ENCODE peak calls at places on chromosomes 6 and 20, in six cellular contexts. Z is esophagus squamous epithelium; L is left ventricle myocardium inferior; X is CD8-positive, alpha-beta T cell; U is RWPE2; K is GM23338. A is an unnamed sample.

GRCh38 chr6:126530777-126531176 is 190.9 kb downstream of the CENPW start:
- DNase-seq in U (no peak), K (no peak), X (no peak), Z (no peak), L (no peak), A (no peak)

GRCh38 chr20:5316188-5317158 is at the start of gene PROKR2:
- DNase-seq in Z (no peak), U (peak; percentile 67), L (no peak), X (no peak), K (peak; percentile 86), A (no peak)

GRCh38 chr6:4055420-4056041 is 23.4 kb downstream of the FAM217A start:
- DNase-seq in X (peak; percentile 24), K (no peak), L (no peak), Z (no peak), U (no peak), A (peak; percentile 54)

GRCh38 chr20:38165089-38165965 is at the start of gene TGM2:
- DNase-seq in Z (peak; percentile 14), X (no peak), K (peak; percentile 78), L (peak; percentile 86), U (no peak), A (no peak)

GRCh38 chr6:125206389-125206788 is 52.8 kb downstream of the TPD52L1 start:
- DNase-seq in X (no peak), K (no peak), L (no peak), U (no peak), Z (no peak), A (no peak)

GRCh38 chr20:4009305-4009704 is 6.1 kb downstream of the RNF24 start:
- DNase-seq in U (no peak), X (no peak), Z (no peak), L (no peak), K (no peak), A (no peak)

GRCh38 chr6:42407379-42407778 is 44.3 kb downstream of the TRERF1 start:
- DNase-seq in L (no peak), U (no peak), Z (no peak), K (no peak), X (no peak), A (no peak)

GRCh38 chr6:135170849-135171248 is 10.3 kb upstream of the MYB start:
- DNase-seq in Z (no peak), K (no peak), X (no peak), U (no peak), L (no peak), A (no peak)

GRCh38 chr6:106300944-106301343 is 24.6 kb downstream of the ATG5 start:
- DNase-seq in L (no peak), K (peak; percentile 53), X (no peak), Z (no peak), U (no peak), A (no peak)

GRCh38 chr20:20547876-20548266 is 164.6 kb downstream of the RALGAPA2 start:
- DNase-seq in U (no peak), X (no peak), L (no peak), Z (no peak), K (no peak), A (no peak)

GRCh38 chr6:137426007-137426689 is 68.0 kb downstream of the OLIG3 start:
- DNase-seq in K (no peak), U (no peak), L (no peak), Z (no peak), X (no peak), A (no peak)

GRCh38 chr20:54619181-54619580 is 143.8 kb downstream of the DOK5 start:
- DNase-seq in L (no peak), X (no peak), Z (no peak), U (no peak), K (no peak), A (no peak)

GRCh38 chr6:1739680-1740079 is 130.0 kb downstream of the FOXC1 start:
- DNase-seq in K (no peak), X (no peak), Z (no peak), L (no peak), U (no peak), A (no peak)

GRCh38 chr20:34065260-34065659 is 46.8 kb downstream of the EIF2S2 start:
- DNase-seq in L (no peak), U (no peak), X (no peak), K (no peak), Z (no peak), A (peak; percentile 37)

GRCh38 chr6:157715766-157716171 is 107.3 kb upstream of the SNX9 start:
- DNase-seq in K (no peak), L (peak; percentile 69), U (no peak), Z (no peak), X (no peak), A (no peak)

GRCh38 chr6:11810039-11810541 is 31.5 kb upstream of the ADTRP start:
- DNase-seq in X (no peak), K (no peak), Z (no peak), L (peak; percentile 73), U (peak; percentile 70), A (peak; percentile 65)

GRCh38 chr20:38551056-38551626 is 29.9 kb upstream of the ADIG start:
- DNase-seq in L (no peak), Z (no peak), U (no peak), X (no peak), K (no peak), A (no peak)

GRCh38 chr20:58084966-58085365 is 143.5 kb downstream of the ANKRD60 start:
- DNase-seq in Z (no peak), K (no peak), X (no peak), U (no peak), L (no peak), A (no peak)

GRCh38 chr6:31736026-31736767 is at the start of gene CLIC1:
- DNase-seq in L (peak; percentile 85), U (peak; percentile 90), Z (no peak), K (peak; percentile 90), X (peak; percentile 72), A (no peak)

GRCh38 chr6:28443112-28443773 is at the start of gene ZSCAN23:
- DNase-seq in U (peak; percentile 72), L (peak; percentile 70), Z (peak; percentile 5), K (peak; percentile 96), X (peak; percentile 91), A (peak; percentile 49)

GRCh38 chr6:28449056-28449455 is 5.8 kb upstream of the ZSCAN23 start:
- DNase-seq in U (no peak), K (no peak), X (peak; percentile 47), Z (no peak), L (no peak), A (no peak)

GRCh38 chr6:28446818-28447511 is 3.7 kb upstream of the ZSCAN23 start:
- DNase-seq in K (peak; percentile 68), L (no peak), Z (no peak), X (no peak), U (no peak), A (no peak)
- H3K4me3 ChIP-seq in K (peak overlapping the region; percentile 70), L (peak overlapping the region; percentile 57), Z (no peak overlapping the region), X (peak overlapping the region; percentile 42), U (peak overlapping the region; percentile 31), A (peak overlapping the region; percentile 47)

DNA sequence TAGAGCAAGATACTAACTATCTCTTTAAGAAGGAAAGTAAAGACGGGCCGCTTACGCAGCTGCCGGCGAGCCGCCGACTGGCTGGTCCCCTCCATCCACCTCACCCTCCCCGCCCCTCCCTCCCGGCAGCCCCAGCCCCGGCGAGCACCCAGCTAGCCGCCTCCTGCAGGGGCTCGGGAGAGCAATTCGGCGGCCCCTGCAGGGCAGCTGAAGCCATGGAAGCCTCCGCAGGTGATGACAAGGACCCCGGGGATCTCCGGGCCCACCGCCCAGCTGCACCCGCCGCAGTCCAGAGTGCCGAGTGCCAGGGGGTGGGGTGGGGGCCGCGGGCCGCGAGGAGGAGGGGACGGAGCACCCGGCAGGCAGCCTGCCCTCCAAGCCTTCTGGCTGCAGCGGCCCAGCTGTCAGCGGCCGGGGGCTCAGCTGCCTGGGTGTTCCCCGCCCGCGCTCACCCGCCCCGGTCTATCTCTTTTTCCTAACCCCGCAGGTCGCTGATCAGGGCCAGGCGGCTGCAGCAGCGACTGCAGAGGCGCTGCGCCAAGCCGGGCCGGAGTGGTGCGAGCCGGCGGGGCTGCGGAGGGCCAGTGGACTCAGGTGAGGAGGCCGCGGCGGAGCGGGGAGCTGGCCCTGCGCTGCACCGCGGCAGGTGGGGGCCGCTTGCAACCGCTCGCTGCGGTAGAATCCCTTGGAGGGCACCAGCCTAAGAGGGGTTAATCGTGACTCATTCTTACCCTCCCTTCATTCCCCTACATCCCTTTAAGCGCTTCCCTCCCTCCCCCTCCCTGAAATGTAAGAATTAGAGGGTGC is at the start of gene SNPH:
- DNase-seq in U (no peak), L (peak; percentile 84), X (peak; percentile 79), Z (no peak), K (peak; percentile 85), A (peak; percentile 56)
- TF ChIP-seq CTCF in U (no peak), L (no peak), X (no peak), Z (no peak), K (no peak), A (no peak)

DNA sequence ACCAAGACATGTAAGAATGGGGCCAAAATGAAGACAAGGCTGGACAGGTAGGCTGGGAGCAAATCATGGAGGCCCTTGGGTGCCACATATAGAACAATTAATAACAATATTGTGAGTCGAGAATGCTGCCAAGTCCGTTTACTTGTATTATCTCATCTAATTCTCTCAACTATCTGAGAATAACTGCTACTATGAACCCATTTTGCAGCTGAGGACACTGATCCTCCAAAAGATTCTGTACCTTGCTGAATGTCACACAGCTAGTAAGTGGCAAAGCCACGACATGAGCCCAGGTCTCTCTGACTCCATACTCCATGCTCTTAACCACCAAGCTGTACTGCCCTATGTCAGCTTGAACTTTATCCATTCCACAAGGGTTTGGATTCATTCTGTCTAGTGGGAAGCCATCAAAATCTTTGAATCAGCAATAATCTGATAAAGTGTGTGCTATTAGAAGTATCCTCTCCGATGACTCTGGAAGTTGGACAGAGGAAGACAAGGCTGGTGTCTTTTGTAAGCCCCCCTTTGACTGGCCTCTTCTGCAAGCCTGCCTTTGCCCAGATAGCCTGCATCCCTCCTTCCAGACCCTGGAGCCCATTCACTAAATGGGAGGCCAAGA is 43.5 kb upstream of the PDYN start:
- DNase-seq in U (no peak), X (no peak), L (no peak), K (no peak), Z (no peak), A (no peak)
- H3K27me3 ChIP-seq in U (peaks cover 20% of the 10 kb centered on the region), X (peaks cover 5% of the 10 kb centered on the region), L (peaks cover 75% of the 10 kb centered on the region), K (no peaks in the 10 kb centered on the region), Z (peaks cover 55% of the 10 kb centered on the region), A (peaks cover 2% of the 10 kb centered on the region)

GRCh38 chr20:50548396-50548795 is 38.2 kb downstream of the PTPN1 start:
- DNase-seq in K (no peak), U (no peak), X (no peak), Z (no peak), L (no peak), A (no peak)

GRCh38 chr20:50543326-50543725 is 33.1 kb downstream of the PTPN1 start:
- DNase-seq in X (no peak), U (no peak), K (no peak), Z (no peak), L (no peak), A (no peak)

GRCh38 chr20:50545123-50545522 is 34.9 kb downstream of the PTPN1 start:
- DNase-seq in L (no peak), X (no peak), U (no peak), K (peak; percentile 54), Z (no peak), A (no peak)

GRCh38 chr20:50547956-50548355 is 37.8 kb downstream of the PTPN1 start:
- DNase-seq in Z (no peak), U (no peak), L (no peak), X (no peak), K (no peak), A (no peak)

DNA sequence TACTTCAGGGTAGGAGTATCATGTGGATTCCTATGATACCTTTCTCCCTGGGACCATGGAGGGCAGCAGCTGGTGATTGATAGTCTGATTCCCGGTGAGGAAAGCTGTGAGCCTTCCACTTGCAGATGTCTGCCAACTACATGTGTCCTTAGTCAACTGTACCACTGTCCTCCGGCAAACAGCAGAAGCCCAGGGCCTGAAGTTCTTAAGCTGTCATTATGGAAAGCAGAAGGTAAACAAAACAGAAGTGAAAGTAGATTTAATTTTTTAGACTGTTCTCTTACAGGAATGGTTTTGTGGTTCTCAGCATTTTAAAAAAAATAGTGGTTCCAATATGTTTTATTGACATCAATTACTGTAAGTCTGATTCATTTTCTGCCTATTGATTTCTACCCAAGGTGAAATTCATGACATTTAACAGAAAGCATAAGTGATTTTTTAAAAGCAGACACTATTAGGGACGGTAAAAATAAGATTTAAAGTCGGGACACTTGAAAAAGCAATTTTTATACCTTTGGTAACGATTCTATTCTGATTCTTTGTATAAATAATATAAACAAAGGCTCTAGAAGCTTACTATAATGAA is 36.6 kb downstream of the PTPN1 start:
- DNase-seq in Z (no peak), L (no peak), U (no peak), X (no peak), K (no peak), A (no peak)
- H3K4me3 ChIP-seq in Z (no peak overlapping the region), L (no peak overlapping the region), U (no peak overlapping the region), X (no peak overlapping the region), K (no peak overlapping the region), A (no peak overlapping the region)

A was measured in kidney epithelial cell.